ENCODE peak calls at places on chromosomes 2 and 18, in nine cellular contexts. H is stomach, L is fibroblast of lung, K is psoas muscle, M is spleen, Y is heart left ventricle, P is mammary epithelial cell, W is IMR-90, G is PC-9. C is an unnamed sample. For H3K36me3, the result is how much of the 10 kb centered on the place peaks cover.

GRCh38 chr2:170254293-170254732 is 76.4 kb downstream of the MYO3B start:
- DNase-seq in H (no peak), L (no peak), K (no peak), M (no peak), Y (no peak), P (no peak), W (no peak), G (no peak), C (no peak)

GRCh38 chr18:9697121-9697520 is 11.0 kb upstream of the RAB31 start:
- DNase-seq in H (no peak), L (no peak), K (no peak), M (no peak), Y (no peak), P (no peak), W (no peak), G (no peak), C (no peak)

GRCh38 chr2:220891405-220891804 is 680.7 kb downstream of the EPHA4 start:
- DNase-seq in H (no peak), L (peak), K (no peak), M (no peak), Y (no peak), P (peak), W (peak), G (peak), C (no peak)

GRCh38 chr2:182855376-182855775 is 11.1 kb downstream of the FRZB start:
- DNase-seq in H (no peak), L (no peak), K (no peak), M (no peak), Y (no peak), P (no peak), W (no peak), G (no peak), C (no peak)

GRCh38 chr2:70557171-70557838 is 3.7 kb upstream of the TGFA start:
- DNase-seq in H (peak), L (no peak), K (no peak), M (no peak), Y (no peak), P (no peak), W (no peak), G (peak), C (peak)

GRCh38 chr2:163157891-163158511 is 319.4 kb upstream of the KCNH7 start:
- DNase-seq in H (no peak), L (peak), K (no peak), M (no peak), Y (no peak), P (peak), W (peak), G (peak), C (no peak)

GRCh38 chr2:13652531-13653313 is 936.0 kb downstream of the TRIB2 start:
- DNase-seq in H (no peak), L (peak), K (no peak), M (no peak), Y (no peak), P (peak), W (peak), G (no peak), C (no peak)

GRCh38 chr2:195596840-195597239 is 60.2 kb upstream of the SLC39A10 start:
- DNase-seq in H (no peak), L (no peak), K (no peak), M (no peak), Y (no peak), P (no peak), W (no peak), G (no peak), C (no peak)

GRCh38 chr2:67616749-67617148 is 219.6 kb downstream of the ETAA1 start:
- DNase-seq in H (no peak), L (peak), K (no peak), M (no peak), Y (peak), P (no peak), W (peak), G (no peak), C (no peak)

GRCh38 chr2:182668671-182669070 is 47.4 kb upstream of the DNAJC10 start:
- DNase-seq in H (no peak), L (no peak), K (no peak), M (no peak), Y (no peak), P (peak), W (peak), G (peak), C (peak)

GRCh38 chr2:176986579-176986978 is 226.0 kb upstream of the HNRNPA3 start:
- DNase-seq in H (no peak), L (no peak), K (no peak), M (no peak), Y (no peak), P (no peak), W (no peak), G (no peak), C (no peak)

GRCh38 chr18:2986150-2986865 is 26.6 kb downstream of the LPIN2 start:
- DNase-seq in H (no peak), L (peak), K (no peak), M (no peak), Y (no peak), P (no peak), W (peak), G (no peak), C (no peak)

GRCh38 chr2:131365452-131365851 is 1.5 kb upstream of the RAB6D start:
- DNase-seq in H (no peak), L (no peak), K (no peak), M (no peak), Y (no peak), P (no peak), W (no peak), G (no peak), C (no peak)

GRCh38 chr2:112541315-112542122 is 746 bp upstream of the POLR1B start:
- DNase-seq in H (no peak), L (no peak), K (peak), M (peak), Y (peak), P (no peak), W (peak), G (no peak), C (peak)

GRCh38 chr2:159035790-159036411 is 67.5 kb downstream of the TANC1 start:
- DNase-seq in H (peak), L (peak), K (no peak), M (no peak), Y (no peak), P (peak), W (peak), G (peak), C (no peak)

DNA sequence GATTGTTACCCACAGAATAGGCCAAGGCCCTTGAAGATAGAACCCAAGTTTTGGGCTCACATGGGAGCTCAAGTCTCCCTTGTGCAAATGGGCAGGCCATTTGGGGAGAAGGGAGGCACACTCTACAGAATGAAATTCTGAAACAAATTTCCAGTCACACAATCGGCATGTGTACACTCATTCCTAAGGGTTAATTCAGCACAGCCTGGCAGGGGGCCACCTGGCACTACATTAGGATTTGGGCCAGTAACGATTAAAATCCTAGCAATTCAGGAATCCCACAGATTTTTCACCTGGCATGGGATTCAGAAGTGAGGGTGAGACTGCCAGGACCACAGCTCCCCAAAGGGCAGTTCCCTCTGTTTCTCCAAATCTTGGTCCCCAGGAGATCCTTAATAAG is 46.4 kb downstream of the BMP10 start:
- DNase-seq in H (no peak), L (peak), K (no peak), M (no peak), Y (no peak), P (peak), W (peak), G (no peak), C (no peak)
- H3K36me3 ChIP-seq in H (under half), L (under half), K (under half), M (half or more), Y (under half), P (under half), W (under half), G (under half), C (under half)

GRCh38 chr18:45237639-45238038 is 377.6 kb upstream of the SLC14A2 start:
- DNase-seq in H (no peak), L (no peak), K (no peak), M (no peak), Y (no peak), P (no peak), W (no peak), G (no peak), C (no peak)
- TF ChIP-seq CTCF in H (no peak), L (no peak), K (no peak), M (no peak), Y (no peak), P (no peak), W (no peak), G (no peak), C (no peak)

GRCh38 chr2:44748-45341 is 1.5 kb downstream of the FAM110C start:
- DNase-seq in H (peak), L (no peak), K (no peak), M (no peak), Y (no peak), P (peak), W (no peak), G (peak), C (peak)

GRCh38 chr2:45342-46130 is 769 bp downstream of the FAM110C start:
- DNase-seq in H (no peak), L (no peak), K (no peak), M (no peak), Y (no peak), P (peak), W (no peak), G (no peak), C (peak)

GRCh38 chr2:40452-40851 is 5.9 kb downstream of the FAM110C start:
- DNase-seq in H (no peak), L (no peak), K (no peak), M (no peak), Y (no peak), P (no peak), W (no peak), G (peak), C (no peak)

GRCh38 chr2:46131-46470 is 204 bp downstream of the FAM110C start:
- DNase-seq in H (no peak), L (no peak), K (no peak), M (no peak), Y (no peak), P (no peak), W (no peak), G (no peak), C (no peak)

GRCh38 chr2:42788-43187 is 3.5 kb downstream of the FAM110C start:
- DNase-seq in H (peak), L (no peak), K (no peak), M (no peak), Y (no peak), P (no peak), W (no peak), G (peak), C (peak)
- H3K27ac ChIP-seq in H (no peak), L (no peak), K (no peak), M (no peak), Y (no peak), P (no peak), W (no peak), G (peak), C (no peak)

GRCh38 chr2:73917296-73917695 is 9.4 kb upstream of the DGUOK start:
- DNase-seq in H (no peak), L (no peak), K (no peak), M (no peak), Y (no peak), P (no peak), W (no peak), G (no peak), C (no peak)

GRCh38 chr2:73914667-73915066 is 12.0 kb upstream of the DGUOK start:
- DNase-seq in H (no peak), L (no peak), K (no peak), M (no peak), Y (no peak), P (no peak), W (no peak), G (no peak), C (no peak)

GRCh38 chr2:73916666-73917065 is 10.0 kb upstream of the DGUOK start:
- DNase-seq in H (no peak), L (no peak), K (no peak), M (no peak), Y (no peak), P (no peak), W (no peak), G (no peak), C (no peak)

GRCh38 chr2:73913414-73914054 is 13.1 kb upstream of the DGUOK start:
- DNase-seq in H (no peak), L (no peak), K (no peak), M (no peak), Y (no peak), P (no peak), W (no peak), G (no peak), C (no peak)

GRCh38 chr2:73915437-73915993 is 11.2 kb upstream of the DGUOK start:
- DNase-seq in H (no peak), L (no peak), K (no peak), M (no peak), Y (no peak), P (no peak), W (no peak), G (no peak), C (no peak)
- H3K36me3 ChIP-seq in H (under half), L (under half), K (under half), M (under half), Y (under half), P (under half), W (half or more), G (under half), C (under half)

DNA sequence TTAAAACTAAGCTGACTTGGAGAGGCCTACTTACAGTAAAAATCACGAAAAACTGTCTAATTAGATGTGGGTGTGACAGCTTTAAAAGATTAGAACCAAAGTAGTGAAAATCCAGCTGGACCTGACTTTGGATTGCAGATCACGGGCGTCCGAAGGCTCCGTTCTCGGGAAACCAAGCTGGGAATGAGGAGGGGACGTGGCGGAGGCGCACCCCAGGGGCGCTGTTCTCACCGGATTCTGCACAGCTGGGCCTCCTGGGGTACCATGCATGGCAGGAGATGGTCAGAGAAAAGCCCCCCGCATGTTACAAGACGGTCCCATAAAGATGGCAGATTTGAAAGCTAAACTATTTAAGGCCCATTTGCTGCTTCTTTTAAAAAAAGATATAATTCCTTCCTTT is 5.0 kb upstream of the OTOS start:
- DNase-seq in H (no peak), L (no peak), K (no peak), M (no peak), Y (no peak), P (no peak), W (no peak), G (no peak), C (no peak)
- TF ChIP-seq CTCF in H (no peak), L (no peak), K (no peak), M (no peak), Y (no peak), P (no peak), W (no peak), G (no peak), C (no peak)

DNA sequence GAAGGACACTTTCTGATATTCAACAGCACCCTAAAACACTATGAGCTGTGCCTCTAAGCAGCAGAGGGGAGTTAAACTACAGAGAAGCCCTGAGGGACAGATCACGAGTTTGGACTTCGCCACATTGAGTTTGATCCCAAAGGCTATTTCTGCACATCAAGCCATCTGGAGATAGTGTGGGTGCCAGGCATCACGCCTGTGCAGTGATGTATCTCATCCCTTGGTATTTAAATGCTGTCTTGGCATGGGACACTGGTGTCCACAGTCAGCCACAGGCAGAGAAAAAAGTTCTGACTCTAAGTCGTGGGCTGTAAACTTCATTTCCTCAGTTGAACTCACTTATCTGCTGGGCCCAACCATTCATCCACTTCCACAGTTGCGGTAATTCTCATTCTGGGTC is 742.3 kb upstream of the CELF4 start:
- DNase-seq in H (no peak), L (no peak), K (no peak), M (no peak), Y (no peak), P (no peak), W (no peak), G (no peak), C (no peak)
- H3K27ac ChIP-seq in H (no peak), L (no peak), K (no peak), M (no peak), Y (no peak), P (no peak), W (no peak), G (no peak), C (no peak)

GRCh38 chr2:206150168-206150567 is 9.1 kb downstream of the NDUFS1 start:
- DNase-seq in H (no peak), L (no peak), K (no peak), M (no peak), Y (no peak), P (no peak), W (no peak), G (no peak), C (no peak)

GRCh38 chr2:206143451-206143850 is 15.8 kb downstream of the NDUFS1 start:
- DNase-seq in H (no peak), L (no peak), K (no peak), M (no peak), Y (no peak), P (no peak), W (no peak), G (no peak), C (no peak)

GRCh38 chr2:206149330-206149729 is 9.9 kb downstream of the NDUFS1 start:
- DNase-seq in H (no peak), L (no peak), K (no peak), M (no peak), Y (no peak), P (no peak), W (no peak), G (no peak), C (no peak)

GRCh38 chr2:206145665-206146064 is 13.6 kb downstream of the NDUFS1 start:
- DNase-seq in H (no peak), L (no peak), K (no peak), M (no peak), Y (no peak), P (no peak), W (no peak), G (no peak), C (no peak)

DNA sequence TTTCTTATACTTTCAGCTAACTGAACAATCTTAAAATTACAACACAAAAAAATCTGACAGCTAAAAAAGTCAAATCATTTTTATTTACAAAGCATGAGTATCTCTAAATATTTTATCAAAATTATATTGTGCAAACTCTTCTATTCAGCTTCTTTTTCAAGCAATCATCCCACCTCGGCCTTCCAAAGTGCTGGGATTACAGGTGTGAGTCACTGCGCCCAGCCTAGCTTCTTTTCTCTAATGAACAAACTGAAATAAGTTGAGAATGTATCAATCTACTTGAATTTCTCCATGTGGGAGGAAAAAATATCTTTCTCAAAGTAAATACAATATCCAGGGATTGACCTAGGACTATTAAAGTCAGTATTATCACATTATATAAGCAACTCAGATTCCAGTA is 14.9 kb downstream of the NDUFS1 start:
- DNase-seq in H (no peak), L (no peak), K (no peak), M (no peak), Y (no peak), P (no peak), W (no peak), G (no peak), C (no peak)
- H3K36me3 ChIP-seq in H (half or more), L (under half), K (half or more), M (half or more), Y (half or more), P (under half), W (half or more), G (under half), C (half or more)

C was measured in pancreas.